ENCODE peak calls at places on chromosomes 3 and 15, in four cellular contexts. R is SK-N-SH, D is K562, E is GM12892. N is an unnamed sample.

GRCh38 chr3:73509812-73510211 is 114.9 kb downstream of the PDZRN3 start:
- DNase-seq in D (no peak), R (no peak), E (no peak), N (no peak)

GRCh38 chr3:59451800-59452741 is 402.2 kb upstream of the CFAP20DC start:
- DNase-seq in R (no peak), D (no peak), E (no peak), N (no peak)

GRCh38 chr3:57966823-57967222 is 41.4 kb upstream of the FLNB start:
- DNase-seq in R (no peak), E (no peak), D (no peak), N (no peak)

GRCh38 chr3:64238971-64239667 is 13.9 kb upstream of the PRICKLE2 start:
- DNase-seq in R (peak; percentile 24), D (no peak), E (no peak), N (no peak)

GRCh38 chr15:41779662-41780157 is 5.4 kb downstream of the MAPKBP1 start:
- DNase-seq in E (no peak), D (no peak), R (no peak), N (no peak)

GRCh38 chr3:16373270-16373785 is 108.3 kb downstream of the OXNAD1 start:
- DNase-seq in R (no peak), D (no peak), E (no peak), N (no peak)

GRCh38 chr3:18767756-18768303 is 342.7 kb upstream of the SATB1 start:
- DNase-seq in R (no peak), E (no peak), D (no peak), N (no peak)

GRCh38 chr3:36312351-36312750 is 68.0 kb upstream of the STAC start:
- DNase-seq in R (peak; percentile 1), E (no peak), D (no peak), N (no peak)

GRCh38 chr3:137867611-137868010 is 103.5 kb downstream of the SOX14 start:
- DNase-seq in R (no peak), D (no peak), E (no peak), N (no peak)

GRCh38 chr3:137866933-137867332 is 102.8 kb downstream of the SOX14 start:
- DNase-seq in D (no peak), R (no peak), E (no peak), N (no peak)

GRCh38 chr3:137869022-137869421 is 104.9 kb downstream of the SOX14 start:
- DNase-seq in E (no peak), R (no peak), D (no peak), N (no peak)

DNA sequence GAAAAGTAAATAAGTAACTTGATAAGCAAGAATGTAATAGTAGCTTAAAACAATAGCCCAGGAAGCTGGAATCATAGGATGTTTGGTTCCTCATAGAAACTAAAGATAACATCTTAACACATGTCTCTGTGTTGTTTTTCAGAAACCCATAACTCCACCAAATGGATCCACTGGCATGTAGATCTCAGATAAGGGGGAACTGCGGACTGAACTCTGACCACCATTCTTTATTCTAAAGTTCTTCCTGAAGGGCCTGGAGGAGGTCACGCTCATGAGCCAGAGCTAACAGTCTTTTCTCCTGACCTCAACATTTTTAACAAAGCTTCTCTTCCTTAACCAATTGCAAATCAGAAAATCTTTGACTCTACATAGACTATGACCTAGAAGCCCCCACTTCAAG is 101.9 kb downstream of the SOX14 start:
- DNase-seq in D (no peak), E (no peak), R (no peak), N (no peak)
- TF ChIP-seq TAF1 in D (no peak), E (no peak), R (no peak), N (no peak)

DNA sequence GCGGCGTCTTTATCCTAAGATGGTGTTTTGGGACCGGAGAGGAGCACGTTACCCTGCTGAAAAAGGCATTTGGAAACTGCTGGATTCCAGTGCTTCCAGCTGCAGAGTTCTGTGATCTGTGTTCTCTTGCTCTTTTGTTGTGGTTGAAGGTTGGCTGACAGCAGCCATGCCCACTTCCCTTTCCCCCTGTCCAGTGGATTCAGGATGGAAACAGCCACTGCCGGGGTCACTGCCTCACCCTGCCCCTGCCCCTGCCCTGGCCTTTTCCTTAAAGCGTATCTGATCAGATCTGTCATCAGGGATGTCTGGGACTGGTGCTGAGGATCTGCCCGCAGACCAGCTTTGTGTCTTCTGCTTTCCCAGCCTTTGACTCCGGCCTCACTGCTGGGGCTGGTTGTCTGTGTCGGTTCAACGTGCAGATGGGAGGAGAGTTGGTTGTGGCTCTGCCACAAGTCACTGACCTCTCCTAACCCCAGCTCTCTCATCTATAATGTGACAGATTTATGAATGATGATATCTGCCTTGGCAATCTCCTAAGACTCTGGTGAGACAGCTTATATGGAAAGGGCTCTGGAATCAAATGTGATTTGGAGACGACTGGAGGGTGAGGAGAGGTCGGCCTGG is 219.4 kb upstream of the BHLHE40 start:
- DNase-seq in D (no peak), E (no peak), R (peak; percentile 48), N (no peak)
- TF ChIP-seq TAF1 in D (no peak), E (no peak), R (no peak), N (no peak)

GRCh38 chr3:43872901-43873300 is 182.2 kb downstream of the ABHD5 start:
- DNase-seq in D (peak; percentile 34), R (no peak), E (no peak), N (no peak)

GRCh38 chr3:43872301-43872700 is 181.6 kb downstream of the ABHD5 start:
- DNase-seq in E (no peak), R (peak; percentile 67), D (no peak), N (no peak)

GRCh38 chr3:43876648-43877047 is 185.9 kb downstream of the ABHD5 start:
- DNase-seq in R (no peak), D (no peak), E (no peak), N (no peak)

GRCh38 chr3:43873723-43874122 is 183.0 kb downstream of the ABHD5 start:
- DNase-seq in R (no peak), D (no peak), E (no peak), N (no peak)

DNA sequence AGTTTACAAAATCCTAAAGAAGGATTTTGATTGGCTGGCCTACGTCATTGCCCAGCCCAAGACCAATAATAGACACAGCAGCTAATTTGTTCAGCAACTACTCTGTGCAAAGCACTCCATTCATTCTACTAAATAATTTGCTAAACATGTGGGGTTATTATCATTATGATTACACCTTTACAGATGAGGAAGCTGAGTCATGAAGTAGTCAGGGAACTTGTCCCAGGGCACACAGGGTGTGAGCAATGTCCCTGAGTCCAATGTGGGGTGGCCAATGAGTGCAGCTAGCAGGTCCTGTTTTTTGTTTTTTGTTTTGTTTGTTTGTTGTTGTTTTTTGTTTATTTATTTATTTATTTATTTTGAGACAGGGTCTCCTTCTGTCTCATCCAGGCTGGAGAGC is 183.6 kb downstream of the ABHD5 start:
- DNase-seq in D (no peak), R (no peak), E (no peak), N (no peak)
- TF ChIP-seq TAF1 in D (no peak), R (no peak), E (no peak), N (no peak)

DNA sequence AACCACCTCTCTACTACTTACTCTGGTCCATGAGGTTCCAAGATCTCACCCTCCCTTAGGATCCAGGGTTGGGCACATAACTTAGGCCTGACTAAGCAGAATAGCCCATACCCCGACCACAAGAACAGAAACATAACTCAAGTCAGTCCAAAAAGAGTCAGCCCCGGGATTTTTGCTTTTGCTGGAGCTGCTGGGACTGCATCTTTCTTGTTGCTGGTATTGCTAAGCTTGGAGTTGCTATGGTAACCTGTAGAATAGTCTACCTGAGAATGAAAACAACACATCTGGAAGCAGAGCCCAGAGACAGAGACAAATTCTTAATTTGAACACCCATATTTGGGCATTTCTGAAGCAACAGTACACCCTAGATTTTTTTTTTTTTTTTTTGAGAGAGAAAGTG is 6.5 kb downstream of the RUBCN start:
- DNase-seq in D (no peak), R (no peak), E (no peak), N (no peak)
- TF ChIP-seq TAF1 in D (no peak), R (no peak), E (no peak), N (no peak)

GRCh38 chr15:63502137-63502801 is 2.1 kb upstream of the USP3 start:
- DNase-seq in E (no peak), R (no peak), D (no peak), N (no peak)

GRCh38 chr15:63498815-63499549 is 5.4 kb upstream of the USP3 start:
- DNase-seq in D (no peak), E (no peak), R (no peak), N (no peak)

GRCh38 chr15:63501256-63502089 is 2.9 kb upstream of the USP3 start:
- DNase-seq in R (no peak), E (no peak), D (no peak), N (no peak)

GRCh38 chr15:63499611-63500010 is 4.8 kb upstream of the USP3 start:
- DNase-seq in D (no peak), R (no peak), E (no peak), N (no peak)

GRCh38 chr15:63500265-63501250 is 3.8 kb upstream of the USP3 start:
- DNase-seq in D (no peak), R (no peak), E (no peak), N (no peak)
- TF ChIP-seq TAF1 in D (no peak), R (no peak), E (no peak), N (no peak)

DNA sequence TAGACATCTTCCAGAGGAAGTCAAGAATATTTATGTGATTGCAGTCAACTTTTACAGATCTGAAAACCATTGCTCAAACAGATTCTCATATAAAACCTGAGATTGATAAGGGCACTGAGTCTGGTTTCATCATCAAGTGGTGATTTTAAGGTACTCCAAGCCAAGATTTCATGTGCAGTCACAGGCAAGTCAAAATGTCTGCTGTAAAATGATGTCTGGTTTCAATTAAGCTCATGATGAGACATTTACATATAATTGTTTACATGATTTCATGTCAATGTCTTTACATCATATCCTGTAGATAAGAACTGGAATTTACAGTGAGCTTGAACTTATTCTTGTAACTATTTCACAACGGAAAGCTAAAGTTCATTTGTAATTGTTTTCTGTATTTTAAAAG is 1215.5 kb downstream of the ROBO2 start:
- DNase-seq in D (no peak), R (peak; percentile 40), E (no peak), N (no peak)
- TF ChIP-seq TAF1 in D (no peak), R (no peak), E (no peak), N (no peak)

GRCh38 chr15:31435891-31436628 is 109.4 kb downstream of the KLF13 start:
- DNase-seq in D (peak; percentile 15), R (no peak), E (no peak), N (no peak)
- TF ChIP-seq TAF1 in D (no peak), R (no peak), E (no peak), N (no peak)

DNA sequence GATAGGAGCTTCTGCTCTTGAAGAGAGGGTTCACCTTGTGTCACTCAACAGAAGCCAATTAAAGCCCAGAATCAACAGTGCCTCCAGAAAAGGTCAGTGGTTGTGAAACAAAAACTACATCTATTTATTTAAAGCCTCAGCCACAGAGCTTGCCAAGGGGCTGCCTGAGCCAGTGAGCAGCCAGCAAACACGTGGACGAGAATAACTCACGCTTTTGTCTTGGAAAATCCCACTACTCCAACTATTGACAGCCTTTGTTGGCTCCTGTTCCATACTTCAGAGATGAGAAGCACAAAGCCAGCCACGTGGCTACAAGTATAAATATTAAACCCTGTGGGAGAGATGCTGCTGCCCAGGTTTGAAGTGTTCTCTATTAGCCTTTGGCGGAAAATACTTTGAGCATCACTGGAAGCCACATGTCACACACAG is 10.3 kb downstream of the GPR156 start:
- DNase-seq in R (no peak), E (no peak), D (no peak), N (no peak)
- TF ChIP-seq TAF1 in R (no peak), E (no peak), D (no peak), N (no peak)